ENCODE peak calls at places on chromosomes 2 and 18, in five cellular contexts. S, Q, D, R and M are unnamed samples. For H3K9me3, the result is how much of the 10 kb centered on the place peaks cover.

GRCh38 chr2:181774601-181775179 is 94.4 kb upstream of the NEUROD1 start:
- DNase-seq in D (no peak), R (no peak), S (no peak), Q (no peak), M (no peak)

GRCh38 chr2:86052676-86053075 is 53.0 kb downstream of the POLR1A start:
- DNase-seq in Q (no peak), D (peak), S (no peak), R (no peak), M (no peak)

GRCh38 chr2:48114256-48114655 is 208.0 kb upstream of the FBXO11 start:
- DNase-seq in S (no peak), D (no peak), R (no peak), Q (peak), M (no peak)

GRCh38 chr2:190121971-190122370 is 59.4 kb upstream of the MSTN start:
- DNase-seq in D (no peak), Q (no peak), R (peak), S (no peak), M (no peak)

GRCh38 chr2:69567157-69567908 is 76.2 kb downstream of the AAK1 start:
- DNase-seq in Q (no peak), D (no peak), R (no peak), S (no peak), M (no peak)

GRCh38 chr2:98468621-98469236 is 24.1 kb downstream of the INPP4A start:
- DNase-seq in R (no peak), D (no peak), Q (no peak), S (no peak), M (no peak)

GRCh38 chr2:150847578-150847977 is 360.1 kb upstream of the RND3 start:
- DNase-seq in Q (no peak), S (no peak), D (no peak), R (no peak), M (no peak)

GRCh38 chr2:231549446-231550239 is 19.4 kb upstream of the NMUR1 start:
- DNase-seq in D (no peak), S (no peak), Q (no peak), R (no peak), M (peak)

GRCh38 chr2:11491348-11491930 is 25.5 kb upstream of the E2F6 start:
- DNase-seq in Q (no peak), D (no peak), S (no peak), R (no peak), M (no peak)

GRCh38 chr2:28647682-28648081 is 103.9 kb upstream of the PPP1CB start:
- DNase-seq in S (no peak), Q (no peak), R (no peak), D (no peak), M (no peak)

GRCh38 chr18:48166336-48166875 is 235.9 kb upstream of the SMAD2 start:
- DNase-seq in R (no peak), D (no peak), S (no peak), Q (no peak), M (no peak)

GRCh38 chr2:110788936-110789335 is 56.6 kb downstream of the ACOXL start:
- DNase-seq in D (no peak), Q (no peak), S (no peak), R (no peak), M (no peak)

DNA sequence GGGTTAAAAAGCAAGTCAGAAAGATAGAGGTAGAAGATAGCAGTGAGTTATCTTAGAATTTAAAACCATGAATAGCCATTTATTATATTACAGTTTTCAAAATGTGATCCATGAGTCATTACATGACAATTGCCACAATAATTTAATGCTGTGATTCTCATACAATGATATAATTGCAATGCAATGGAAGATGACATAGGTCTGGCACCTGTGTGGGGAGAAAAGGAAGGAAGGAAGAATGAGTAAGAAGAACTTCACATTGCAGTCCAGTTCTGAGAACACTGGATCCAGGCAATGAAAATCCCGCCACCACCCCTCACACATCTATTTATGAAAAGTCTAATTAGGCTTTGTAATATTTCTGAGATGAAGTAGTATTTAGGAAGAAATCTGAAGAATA is 738.1 kb upstream of the LINC00305 start:
- DNase-seq in Q (no peak), D (no peak), R (no peak), S (no peak), M (no peak)
- H3K4me2 ChIP-seq in Q (no peak), D (no peak), R (no peak), S (no peak), M (no peak)

GRCh38 chr2:53829252-53829651 is 30.5 kb downstream of the GPR75 start:
- DNase-seq in D (no peak), Q (no peak), R (no peak), S (no peak), M (no peak)

GRCh38 chr2:53826587-53827397 is 33.0 kb downstream of the GPR75 start:
- DNase-seq in S (no peak), Q (peak), R (no peak), D (no peak), M (no peak)

GRCh38 chr2:53829669-53830290 is 30.0 kb downstream of the GPR75 start:
- DNase-seq in R (no peak), D (no peak), Q (no peak), S (no peak), M (no peak)

GRCh38 chr2:53828331-53828730 is 31.4 kb downstream of the GPR75 start:
- DNase-seq in S (no peak), Q (no peak), D (no peak), R (no peak), M (no peak)

GRCh38 chr2:53827398-53828175 is 32.2 kb downstream of the GPR75 start:
- DNase-seq in Q (no peak), D (no peak), S (peak), R (peak), M (no peak)
- H2AFZ ChIP-seq in Q (no peak), D (no peak), S (no peak), R (no peak), M (no peak)

GRCh38 chr2:4901092-4901735 is 791.0 kb upstream of the SOX11 start:
- DNase-seq in S (peak), R (peak), D (no peak), Q (no peak), M (no peak)

GRCh38 chr2:4895376-4895775 is 796.8 kb upstream of the SOX11 start:
- DNase-seq in S (no peak), R (no peak), Q (no peak), D (no peak), M (no peak)

GRCh38 chr2:4903676-4904348 is 788.4 kb upstream of the SOX11 start:
- DNase-seq in R (no peak), D (no peak), Q (no peak), S (no peak), M (no peak)

GRCh38 chr2:4900242-4900641 is 791.9 kb upstream of the SOX11 start:
- DNase-seq in R (no peak), S (no peak), D (no peak), Q (no peak), M (no peak)

DNA sequence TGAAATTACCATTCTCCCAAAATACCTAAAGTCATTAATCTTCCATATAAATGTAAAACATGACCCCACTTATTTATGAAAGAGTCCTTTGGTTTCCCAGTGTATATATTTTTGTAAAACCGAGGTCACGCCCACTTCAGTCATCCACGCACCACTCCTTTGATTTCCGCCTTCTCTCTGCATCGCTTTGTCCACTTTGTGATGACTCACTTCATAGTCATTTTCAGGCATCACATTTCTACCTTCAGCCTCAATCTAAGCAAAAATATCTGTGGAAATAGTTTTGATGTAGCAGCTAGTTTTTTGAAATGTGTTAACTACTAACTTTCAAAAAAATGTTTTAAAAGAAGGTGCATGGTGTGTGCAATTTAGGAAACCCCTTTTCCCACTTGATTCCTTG is 793.5 kb upstream of the SOX11 start:
- DNase-seq in R (no peak), S (no peak), Q (no peak), D (no peak), M (no peak)
- H3K9me3 ChIP-seq in R (under half), S (under half), Q (under half), D (under half), M (under half)

GRCh38 chr18:31197676-31198075 is 35.0 kb upstream of the DSC1 start:
- DNase-seq in D (no peak), S (no peak), Q (peak), R (no peak), M (no peak)
- H3K4me2 ChIP-seq in D (no peak), S (no peak), Q (no peak), R (no peak), M (no peak)

DNA sequence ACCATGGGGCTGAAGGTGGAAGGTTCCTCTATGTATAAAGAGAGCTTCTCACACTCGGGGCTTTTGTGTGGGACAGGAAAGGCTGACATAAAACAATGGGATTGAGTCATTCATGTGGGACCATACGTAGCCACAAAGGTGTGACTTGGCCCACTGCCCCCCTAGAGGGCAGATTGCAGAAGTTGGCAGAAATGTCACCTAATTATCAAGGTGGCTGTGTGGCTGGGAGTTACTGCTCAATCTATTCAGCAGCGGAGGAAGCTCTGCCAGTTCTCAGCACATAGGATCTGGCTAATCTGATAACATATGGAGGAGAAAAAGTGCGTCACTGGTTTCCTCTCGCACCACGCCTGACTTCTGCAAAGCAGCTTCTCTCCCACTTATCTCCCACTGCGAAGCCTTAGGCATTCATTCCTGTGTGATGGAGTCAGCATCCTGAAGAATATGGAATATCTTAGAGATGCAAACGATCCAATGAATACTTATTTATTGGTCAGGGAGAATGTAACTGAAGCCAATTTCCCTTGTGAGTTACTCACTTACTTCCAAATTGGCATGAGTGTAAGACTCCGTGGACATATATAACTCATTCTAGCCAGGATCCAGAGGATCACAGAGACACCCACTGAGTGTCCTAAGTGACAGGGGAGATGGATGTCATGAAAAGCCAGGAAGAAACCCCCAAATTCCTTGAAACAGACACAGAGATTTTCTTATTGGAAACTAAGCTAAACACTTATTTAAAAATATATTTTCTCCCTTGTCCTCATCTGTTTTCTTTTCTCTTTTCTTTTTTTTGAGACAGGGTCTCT is 344.8 kb downstream of the TGIF1 start:
- DNase-seq in R (no peak), D (no peak), Q (peak), S (no peak), M (no peak)
- H2AFZ ChIP-seq in R (no peak), D (no peak), Q (no peak), S (no peak), M (no peak)

GRCh38 chr2:39118786-39119499 is 1.9 kb downstream of the SOS1 start:
- DNase-seq in R (no peak), S (no peak), D (no peak), Q (peak), M (no peak)
- H3K9me3 ChIP-seq in R (under half), S (under half), D (under half), Q (under half), M (under half)

GRCh38 chr18:10973579-10974260 is 175.6 kb downstream of the PIEZO2 start:
- DNase-seq in D (no peak), S (no peak), R (no peak), Q (no peak), M (no peak)
- H3K4me2 ChIP-seq in D (no peak), S (no peak), R (no peak), Q (no peak), M (no peak)